ENCODE peak calls at places on chromosome 14, in ten cellular contexts. T is activated CD8-positive, alpha-beta T cell treated with anti-CD3 and anti-CD28 coated beads for 36 hours; V is brain microvascular endothelial cell; Y is endothelial cell of umbilical vein; D is activated CD8-positive, alpha-beta memory T cell treated with anti-CD3 and anti-CD28 coated beads for 48 hours; I is endodermal cell; O is lung microvascular endothelial cell; B is nucleus accumbens; F is stimulated activated CD4-positive, alpha-beta T cell treated with anti-CD3 and anti-CD28 coated beads, Interleukin-1b, Interleukin-23, amount 100 ng/mL, for 1 hour; R is T-helper 2 cell. C is an unnamed sample.

GRCh38 chr14:105241641-105242040 is 6.7 kb upstream of the BTBD6 start:
- DNase-seq in I (no peak), Y (no peak), D (no peak), O (no peak), R (no peak), B (no peak), F (no peak), V (no peak), T (no peak), C (no peak)

GRCh38 chr14:73786942-73787759 is 64.5 kb upstream of the PTGR2 start:
- DNase-seq in D (no peak), Y (peak), T (peak), R (peak), B (no peak), F (no peak), O (peak), V (no peak), I (peak), C (no peak)

GRCh38 chr14:99077076-99077843 is 194.7 kb downstream of the BCL11B start:
- DNase-seq in V (no peak), B (no peak), T (no peak), D (no peak), Y (no peak), I (no peak), F (no peak), R (no peak), O (no peak), C (no peak)

GRCh38 chr14:78535041-78535440 is 364.9 kb downstream of the NRXN3 start:
- DNase-seq in D (no peak), F (no peak), T (no peak), B (no peak), I (no peak), R (no peak), O (no peak), V (no peak), Y (no peak), C (no peak)

GRCh38 chr14:66117600-66117999 is 368.6 kb upstream of the CCDC196 start:
- DNase-seq in V (peak), R (no peak), D (no peak), B (no peak), F (no peak), O (peak), T (no peak), I (no peak), Y (peak), C (peak)

GRCh38 chr14:85416771-85417170 is 113.2 kb upstream of the FLRT2 start:
- DNase-seq in D (no peak), O (peak), T (no peak), B (no peak), F (no peak), R (no peak), V (peak), I (no peak), Y (peak), C (no peak)

GRCh38 chr14:61565181-61565580 is 130.1 kb upstream of the HIF1A start:
- DNase-seq in I (no peak), Y (no peak), R (no peak), B (no peak), D (no peak), O (no peak), F (no peak), V (no peak), T (no peak), C (no peak)

GRCh38 chr14:101459392-101459900 is 101.8 kb upstream of the DIO3 start:
- DNase-seq in Y (no peak), B (no peak), F (no peak), V (no peak), D (no peak), R (no peak), O (no peak), T (no peak), I (no peak), C (no peak)

GRCh38 chr14:39175445-39176262 is 600 bp downstream of the PNN start:
- DNase-seq in D (peak), B (no peak), V (no peak), Y (no peak), I (peak), T (peak), R (no peak), O (peak), F (no peak), C (no peak)

GRCh38 chr14:24147761-24148428 is 597 bp downstream of the RNF31 start:
- DNase-seq in Y (no peak), B (no peak), I (no peak), R (no peak), O (no peak), T (no peak), D (no peak), F (no peak), V (no peak), C (no peak)

GRCh38 chr14:22650960-22651521 is 6.9 kb upstream of the OR6J1 start:
- DNase-seq in V (peak), T (peak), O (no peak), Y (no peak), F (no peak), B (no peak), R (no peak), D (no peak), I (no peak), C (peak)

GRCh38 chr14:71061458-71061857 is 154.2 kb downstream of the PCNX1 start:
- DNase-seq in I (no peak), V (no peak), F (no peak), R (no peak), O (no peak), B (no peak), Y (no peak), D (no peak), T (no peak), C (no peak)

GRCh38 chr14:99202516-99202915 is 69.5 kb downstream of the BCL11B start:
- DNase-seq in I (no peak), F (no peak), D (no peak), R (no peak), T (no peak), B (no peak), V (no peak), Y (no peak), O (no peak), C (no peak)

GRCh38 chr14:75077794-75078193 is 8.4 kb downstream of the ZC2HC1C start:
- DNase-seq in R (no peak), I (no peak), T (no peak), D (no peak), B (no peak), O (no peak), Y (no peak), F (no peak), V (no peak), C (no peak)

GRCh38 chr14:68703093-68703492 is 89.8 kb downstream of the ZFP36L1 start:
- DNase-seq in O (peak), I (no peak), B (no peak), V (peak), Y (peak), T (peak), D (no peak), F (no peak), R (no peak), C (peak)

C was measured in kidney epithelial cell.